ENCODE peak calls at places on chromosome 18, in four cellular contexts. One of them, this sample, is unnamed.
A peak's percentile ranks its signal among the peaks of the same experiment; 100 is the strongest.

GRCh38 chr18:12035481-12035880 is 54.2 kb downstream of the IMPA2 start:
- DNase-seq in AG09309: no peak
- DNase-seq in body of pancreas: no peak
- DNase-seq in right lobe of liver: no peak
- DNase-seq in this sample: no peak

GRCh38 chr18:43422483-43422882 is 145.2 kb upstream of the SYT4 start:
- DNase-seq in AG09309: no peak
- DNase-seq in body of pancreas: no peak
- DNase-seq in right lobe of liver: no peak
- DNase-seq in this sample: no peak

GRCh38 chr18:74604366-74604765 is 6.7 kb downstream of the ZNF407 start:
- DNase-seq in AG09309: no peak
- DNase-seq in body of pancreas: no peak
- DNase-seq in right lobe of liver: no peak
- DNase-seq in this sample: no peak

GRCh38 chr18:13447621-13448020 is 229.1 kb downstream of the LDLRAD4 start:
- DNase-seq in AG09309: peak; percentile 79
- DNase-seq in body of pancreas: no peak
- DNase-seq in right lobe of liver: no peak
- DNase-seq in this sample: peak; percentile 77

GRCh38 chr18:31424383-31424988 is 23.1 kb upstream of the DSG3 start:
- DNase-seq in AG09309: no peak
- DNase-seq in body of pancreas: peak; percentile 27
- DNase-seq in right lobe of liver: no peak
- DNase-seq in this sample: no peak

GRCh38 chr18:56992777-56993176 is 154.1 kb upstream of the BOD1L2 start:
- DNase-seq in AG09309: no peak
- DNase-seq in body of pancreas: no peak
- DNase-seq in right lobe of liver: no peak
- DNase-seq in this sample: no peak

GRCh38 chr18:28512357-28512756 is 335.4 kb upstream of the CDH2 start:
- DNase-seq in AG09309: no peak
- DNase-seq in body of pancreas: no peak
- DNase-seq in right lobe of liver: no peak
- DNase-seq in this sample: no peak

GRCh38 chr18:24560511-24560981 is 100.1 kb downstream of the HRH4 start:
- DNase-seq in AG09309: no peak
- DNase-seq in body of pancreas: no peak
- DNase-seq in right lobe of liver: no peak
- DNase-seq in this sample: no peak

GRCh38 chr18:73891572-73892421 is 255.8 kb downstream of the FBXO15 start:
- DNase-seq in AG09309: no peak
- DNase-seq in body of pancreas: no peak
- DNase-seq in right lobe of liver: no peak
- DNase-seq in this sample: no peak

GRCh38 chr18:39198376-39198775 is 1632.8 kb upstream of the CELF4 start:
- DNase-seq in AG09309: no peak
- DNase-seq in body of pancreas: no peak
- DNase-seq in right lobe of liver: no peak
- DNase-seq in this sample: no peak

DNA sequence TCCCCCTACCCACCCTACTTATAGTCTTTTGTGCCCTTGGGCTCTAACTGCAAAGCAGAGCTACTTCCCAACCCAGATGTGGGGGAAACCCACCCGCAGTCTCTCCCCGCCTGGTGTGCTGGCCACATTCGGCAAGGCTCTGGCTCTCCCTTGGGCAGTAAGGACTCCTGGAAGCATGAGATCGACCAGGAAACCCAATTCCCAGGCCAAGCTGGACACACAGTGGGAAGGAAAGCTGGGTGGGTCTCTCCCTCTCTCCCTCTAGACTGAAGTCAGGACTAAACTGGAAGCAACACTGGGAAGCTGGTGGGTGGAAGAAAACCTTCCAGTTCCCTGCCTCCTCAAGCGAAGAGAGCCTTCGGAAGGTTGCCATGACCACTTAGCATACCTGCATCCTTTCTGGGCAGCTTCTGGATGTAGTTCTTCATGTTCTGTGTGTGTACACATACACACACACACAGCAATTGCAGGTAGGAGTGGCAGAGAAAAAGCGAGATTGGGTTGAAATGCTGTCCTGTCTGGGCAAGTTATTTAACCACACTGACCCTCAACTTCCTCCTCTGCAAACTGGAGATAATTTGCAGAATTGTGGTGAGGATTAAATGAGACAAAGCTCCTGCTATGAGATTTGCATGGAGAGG is 33.9 kb downstream of the ZBTB7C start:
- DNase-seq in AG09309: no peak
- DNase-seq in body of pancreas: no peak
- DNase-seq in right lobe of liver: no peak
- DNase-seq in this sample: no peak
- H3K4me3 ChIP-seq in AG09309: no peak overlapping the region
- H3K4me3 ChIP-seq in body of pancreas: no peak overlapping the region
- H3K4me3 ChIP-seq in right lobe of liver: no peak overlapping the region
- H3K4me3 ChIP-seq in this sample: no peak overlapping the region

GRCh38 chr18:62610509-62611394 is 87.9 kb downstream of the ZCCHC2 start:
- DNase-seq in AG09309: no peak
- DNase-seq in body of pancreas: no peak
- DNase-seq in right lobe of liver: no peak
- DNase-seq in this sample: no peak
- H3K4me3 ChIP-seq in AG09309: no peak overlapping the region
- H3K4me3 ChIP-seq in body of pancreas: no peak overlapping the region
- H3K4me3 ChIP-seq in right lobe of liver: peak overlapping the region; percentile 1
- H3K4me3 ChIP-seq in this sample: no peak overlapping the region

GRCh38 chr18:7626922-7627440 is 59.9 kb downstream of the PTPRM start:
- DNase-seq in AG09309: no peak
- DNase-seq in body of pancreas: no peak
- DNase-seq in right lobe of liver: no peak
- DNase-seq in this sample: no peak

GRCh38 chr18:7623681-7624080 is 56.6 kb downstream of the PTPRM start:
- DNase-seq in AG09309: no peak
- DNase-seq in body of pancreas: no peak
- DNase-seq in right lobe of liver: no peak
- DNase-seq in this sample: no peak

GRCh38 chr18:7629416-7629815 is 62.3 kb downstream of the PTPRM start:
- DNase-seq in AG09309: no peak
- DNase-seq in body of pancreas: no peak
- DNase-seq in right lobe of liver: no peak
- DNase-seq in this sample: no peak

GRCh38 chr18:7624697-7625096 is 57.6 kb downstream of the PTPRM start:
- DNase-seq in AG09309: no peak
- DNase-seq in body of pancreas: no peak
- DNase-seq in right lobe of liver: no peak
- DNase-seq in this sample: no peak

GRCh38 chr18:7626175-7626921 is 59.2 kb downstream of the PTPRM start:
- DNase-seq in AG09309: no peak
- DNase-seq in body of pancreas: no peak
- DNase-seq in right lobe of liver: no peak
- DNase-seq in this sample: no peak
- H3K4me3 ChIP-seq in AG09309: no peak overlapping the region
- H3K4me3 ChIP-seq in body of pancreas: no peak overlapping the region
- H3K4me3 ChIP-seq in right lobe of liver: no peak overlapping the region
- H3K4me3 ChIP-seq in this sample: no peak overlapping the region

GRCh38 chr18:79627750-79628294 is 51.8 kb upstream of the CTDP1 start:
- DNase-seq in AG09309: no peak
- DNase-seq in body of pancreas: no peak
- DNase-seq in right lobe of liver: no peak
- DNase-seq in this sample: no peak

GRCh38 chr18:79625195-79625923 is 54.2 kb upstream of the CTDP1 start:
- DNase-seq in AG09309: no peak
- DNase-seq in body of pancreas: no peak
- DNase-seq in right lobe of liver: no peak
- DNase-seq in this sample: no peak

GRCh38 chr18:79625924-79626561 is 53.6 kb upstream of the CTDP1 start:
- DNase-seq in AG09309: no peak
- DNase-seq in body of pancreas: no peak
- DNase-seq in right lobe of liver: no peak
- DNase-seq in this sample: no peak

GRCh38 chr18:79628416-79629248 is 51.0 kb upstream of the CTDP1 start:
- DNase-seq in AG09309: no peak
- DNase-seq in body of pancreas: no peak
- DNase-seq in right lobe of liver: no peak
- DNase-seq in this sample: no peak

GRCh38 chr18:79626905-79627749 is 52.5 kb upstream of the CTDP1 start:
- DNase-seq in AG09309: no peak
- DNase-seq in body of pancreas: no peak
- DNase-seq in right lobe of liver: no peak
- DNase-seq in this sample: no peak
- H3K4me3 ChIP-seq in AG09309: no peak overlapping the region
- H3K4me3 ChIP-seq in body of pancreas: no peak overlapping the region
- H3K4me3 ChIP-seq in right lobe of liver: no peak overlapping the region
- H3K4me3 ChIP-seq in this sample: no peak overlapping the region

DNA sequence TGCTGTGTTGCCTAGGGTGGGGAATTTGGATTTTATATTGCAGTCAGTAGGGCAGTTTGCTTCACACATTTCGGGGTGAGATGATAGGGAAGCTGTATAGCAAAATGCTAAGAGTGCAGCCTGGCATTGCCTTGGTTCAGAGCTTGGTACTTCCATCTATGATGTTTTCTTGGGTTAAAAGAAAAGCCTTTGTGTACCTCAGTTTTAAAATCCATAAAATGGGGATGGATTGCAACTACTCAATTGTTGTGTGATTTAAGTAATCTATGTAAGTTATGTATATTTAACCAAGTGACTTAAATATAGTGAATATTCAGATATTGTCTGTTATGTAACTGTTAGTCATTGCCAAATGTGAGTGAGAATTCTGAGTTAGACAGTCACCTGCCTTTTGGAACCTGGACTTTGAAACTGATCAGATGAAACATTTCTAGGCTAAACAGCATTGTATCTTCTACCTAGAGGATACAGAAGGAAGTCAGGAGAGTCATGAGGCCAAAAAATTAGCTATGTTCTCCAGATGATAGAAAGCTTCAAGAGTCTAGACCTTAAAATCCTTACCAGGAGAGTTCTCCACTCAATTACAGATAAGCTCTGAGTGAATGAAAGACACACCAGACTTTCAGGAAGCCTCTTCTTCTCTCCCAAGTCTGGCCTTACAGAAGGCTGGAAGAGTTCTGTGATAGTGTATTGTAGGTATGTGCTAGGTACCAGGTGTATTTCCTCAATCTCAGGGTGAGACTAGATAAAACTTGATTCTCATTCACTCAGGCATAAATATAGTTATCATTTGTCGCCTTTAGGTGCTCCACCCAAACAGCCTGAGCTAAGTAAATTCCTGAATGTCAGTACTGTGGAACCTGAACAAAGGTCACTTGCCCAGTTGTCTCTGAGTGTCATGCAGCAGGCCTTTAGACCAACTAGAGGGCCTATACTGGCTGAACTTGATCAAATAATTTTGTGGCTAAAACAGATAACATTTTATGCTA is 7.5 kb downstream of the RIOK3 start:
- DNase-seq in AG09309: no peak
- DNase-seq in body of pancreas: no peak
- DNase-seq in right lobe of liver: no peak
- DNase-seq in this sample: no peak
- H3K4me3 ChIP-seq in AG09309: no peak overlapping the region
- H3K4me3 ChIP-seq in body of pancreas: no peak overlapping the region
- H3K4me3 ChIP-seq in right lobe of liver: peak overlapping the region; percentile 38
- H3K4me3 ChIP-seq in this sample: no peak overlapping the region